ENCODE peak calls at places on chromosomes 5 and 9, in ten cellular contexts. One of them, this sample, is unnamed.

GRCh38 chr9:116686693-116687073 is 422 bp upstream of the TRIM32 start:
- DNase-seq in activated naive CD8-positive, alpha-beta T cell treated with anti-CD3 and anti-CD28 coated beads, Interleukin-2, amount 10 ng/mL, durations not matched to agents 7 days and 5 days: peak
- DNase-seq in EL: no peak
- DNase-seq in NCI-H345: no peak
- DNase-seq in uterus: no peak
- DNase-seq in activated T-cell treated with anti-CD3 and anti-CD28 coated beads, Interleukin-2, amount 50 U/mL, for 72 hours: no peak
- DNase-seq in NCI-H2227 treated with DMSO at 0.1 percent for 48 hours: no peak
- DNase-seq in caudate nucleus: no peak
- DNase-seq in Kasumi-1: no peak
- DNase-seq in NCI-H1092 treated with DMSO at 0.1 percent for 48 hours: no peak
- DNase-seq in this sample: no peak

GRCh38 chr5:19886123-19886921 is 101.7 kb downstream of the CDH18 start:
- DNase-seq in Kasumi-1: no peak
- DNase-seq in NCI-H2227 treated with DMSO at 0.1 percent for 48 hours: no peak
- DNase-seq in caudate nucleus: no peak
- DNase-seq in activated T-cell treated with anti-CD3 and anti-CD28 coated beads, Interleukin-2, amount 50 U/mL, for 72 hours: no peak
- DNase-seq in EL: peak
- DNase-seq in NCI-H1092 treated with DMSO at 0.1 percent for 48 hours: peak
- DNase-seq in NCI-H345: peak
- DNase-seq in uterus: no peak
- DNase-seq in activated naive CD8-positive, alpha-beta T cell treated with anti-CD3 and anti-CD28 coated beads, Interleukin-2, amount 10 ng/mL, durations not matched to agents 7 days and 5 days: no peak
- DNase-seq in this sample: no peak

GRCh38 chr5:158813275-158813674 is 286.4 kb downstream of the EBF1 start:
- DNase-seq in NCI-H345: no peak
- DNase-seq in activated T-cell treated with anti-CD3 and anti-CD28 coated beads, Interleukin-2, amount 50 U/mL, for 72 hours: no peak
- DNase-seq in Kasumi-1: no peak
- DNase-seq in caudate nucleus: no peak
- DNase-seq in activated naive CD8-positive, alpha-beta T cell treated with anti-CD3 and anti-CD28 coated beads, Interleukin-2, amount 10 ng/mL, durations not matched to agents 7 days and 5 days: no peak
- DNase-seq in NCI-H1092 treated with DMSO at 0.1 percent for 48 hours: no peak
- DNase-seq in uterus: no peak
- DNase-seq in NCI-H2227 treated with DMSO at 0.1 percent for 48 hours: no peak
- DNase-seq in EL: no peak
- DNase-seq in this sample: no peak

GRCh38 chr9:124256517-124257069 is 1.2 kb upstream of the NEK6 start:
- DNase-seq in caudate nucleus: no peak
- DNase-seq in uterus: no peak
- DNase-seq in Kasumi-1: no peak
- DNase-seq in activated T-cell treated with anti-CD3 and anti-CD28 coated beads, Interleukin-2, amount 50 U/mL, for 72 hours: no peak
- DNase-seq in NCI-H2227 treated with DMSO at 0.1 percent for 48 hours: no peak
- DNase-seq in EL: peak
- DNase-seq in NCI-H345: peak
- DNase-seq in NCI-H1092 treated with DMSO at 0.1 percent for 48 hours: peak
- DNase-seq in activated naive CD8-positive, alpha-beta T cell treated with anti-CD3 and anti-CD28 coated beads, Interleukin-2, amount 10 ng/mL, durations not matched to agents 7 days and 5 days: no peak
- DNase-seq in this sample: no peak

GRCh38 chr9:2802494-2802921 is 41.4 kb downstream of the PUM3 start:
- DNase-seq in NCI-H345: no peak
- DNase-seq in uterus: no peak
- DNase-seq in EL: peak
- DNase-seq in NCI-H1092 treated with DMSO at 0.1 percent for 48 hours: no peak
- DNase-seq in activated T-cell treated with anti-CD3 and anti-CD28 coated beads, Interleukin-2, amount 50 U/mL, for 72 hours: no peak
- DNase-seq in caudate nucleus: no peak
- DNase-seq in Kasumi-1: no peak
- DNase-seq in activated naive CD8-positive, alpha-beta T cell treated with anti-CD3 and anti-CD28 coated beads, Interleukin-2, amount 10 ng/mL, durations not matched to agents 7 days and 5 days: no peak
- DNase-seq in NCI-H2227 treated with DMSO at 0.1 percent for 48 hours: no peak
- DNase-seq in this sample: no peak

GRCh38 chr9:6897831-6898230 is 140.1 kb downstream of the KDM4C start:
- DNase-seq in NCI-H1092 treated with DMSO at 0.1 percent for 48 hours: no peak
- DNase-seq in activated naive CD8-positive, alpha-beta T cell treated with anti-CD3 and anti-CD28 coated beads, Interleukin-2, amount 10 ng/mL, durations not matched to agents 7 days and 5 days: no peak
- DNase-seq in Kasumi-1: no peak
- DNase-seq in activated T-cell treated with anti-CD3 and anti-CD28 coated beads, Interleukin-2, amount 50 U/mL, for 72 hours: no peak
- DNase-seq in NCI-H345: no peak
- DNase-seq in caudate nucleus: no peak
- DNase-seq in uterus: no peak
- DNase-seq in NCI-H2227 treated with DMSO at 0.1 percent for 48 hours: no peak
- DNase-seq in EL: no peak
- DNase-seq in this sample: no peak

GRCh38 chr5:40401965-40402364 is 277.8 kb upstream of the PTGER4 start:
- DNase-seq in Kasumi-1: peak
- DNase-seq in NCI-H1092 treated with DMSO at 0.1 percent for 48 hours: no peak
- DNase-seq in NCI-H2227 treated with DMSO at 0.1 percent for 48 hours: no peak
- DNase-seq in NCI-H345: no peak
- DNase-seq in activated naive CD8-positive, alpha-beta T cell treated with anti-CD3 and anti-CD28 coated beads, Interleukin-2, amount 10 ng/mL, durations not matched to agents 7 days and 5 days: no peak
- DNase-seq in EL: peak
- DNase-seq in caudate nucleus: no peak
- DNase-seq in activated T-cell treated with anti-CD3 and anti-CD28 coated beads, Interleukin-2, amount 50 U/mL, for 72 hours: peak
- DNase-seq in uterus: no peak
- DNase-seq in this sample: no peak

GRCh38 chr5:63820557-63820956 is 141.7 kb downstream of the HTR1A start:
- DNase-seq in caudate nucleus: no peak
- DNase-seq in EL: no peak
- DNase-seq in uterus: no peak
- DNase-seq in NCI-H1092 treated with DMSO at 0.1 percent for 48 hours: no peak
- DNase-seq in NCI-H2227 treated with DMSO at 0.1 percent for 48 hours: no peak
- DNase-seq in NCI-H345: no peak
- DNase-seq in Kasumi-1: no peak
- DNase-seq in activated T-cell treated with anti-CD3 and anti-CD28 coated beads, Interleukin-2, amount 50 U/mL, for 72 hours: no peak
- DNase-seq in activated naive CD8-positive, alpha-beta T cell treated with anti-CD3 and anti-CD28 coated beads, Interleukin-2, amount 10 ng/mL, durations not matched to agents 7 days and 5 days: no peak
- DNase-seq in this sample: no peak

GRCh38 chr5:146872191-146872590 is 6.4 kb downstream of the PPP2R2B start:
- DNase-seq in caudate nucleus: no peak
- DNase-seq in uterus: no peak
- DNase-seq in activated T-cell treated with anti-CD3 and anti-CD28 coated beads, Interleukin-2, amount 50 U/mL, for 72 hours: no peak
- DNase-seq in EL: no peak
- DNase-seq in NCI-H1092 treated with DMSO at 0.1 percent for 48 hours: no peak
- DNase-seq in NCI-H2227 treated with DMSO at 0.1 percent for 48 hours: no peak
- DNase-seq in NCI-H345: no peak
- DNase-seq in Kasumi-1: no peak
- DNase-seq in activated naive CD8-positive, alpha-beta T cell treated with anti-CD3 and anti-CD28 coated beads, Interleukin-2, amount 10 ng/mL, durations not matched to agents 7 days and 5 days: no peak
- DNase-seq in this sample: no peak

This sample was measured in T-helper 2 cell.